ENCODE peak calls at places on chromosomes 1 and 21, in seven cellular contexts. C is transverse colon, Q is heart left ventricle, Y is body of pancreas, E is IMR-90, X is ovary, U is prostate gland. M is an unnamed sample.
A peak's percentile ranks its signal among the peaks of the same experiment; 100 is the strongest.

GRCh38 chr1:32903991-32904776 is 3.0 kb upstream of the TMEM54 start:
- DNase-seq in C (peak; percentile 86), Q (no peak), Y (peak; percentile 75), E (no peak), X (peak; percentile 17), U (no peak), M (no peak)

GRCh38 chr1:9561429-9561828 is 22.2 kb downstream of the SLC25A33 start:
- DNase-seq in C (peak; percentile 45), Q (no peak), Y (peak; percentile 43), E (peak; percentile 92), X (no peak), U (peak; percentile 34), M (peak; percentile 23)

GRCh38 chr1:79478728-79479373 is 472.3 kb upstream of the ADGRL4 start:
- DNase-seq in C (no peak), Q (no peak), Y (no peak), E (no peak), X (no peak), U (no peak), M (no peak)

GRCh38 chr1:145995964-145996432 is 381 bp downstream of the TXNIP start:
- DNase-seq in C (no peak), Q (no peak), Y (no peak), E (no peak), X (no peak), U (no peak), M (peak; percentile 31)

GRCh38 chr21:41929248-41929647 is 24.6 kb downstream of the C2CD2 start:
- DNase-seq in C (no peak), Q (no peak), Y (no peak), E (no peak), X (no peak), U (no peak), M (no peak)

GRCh38 chr1:221416723-221417122 is 325.2 kb downstream of the DUSP10 start:
- DNase-seq in C (no peak), Q (no peak), Y (no peak), E (no peak), X (no peak), U (no peak), M (no peak)

GRCh38 chr1:206449566-206449965 is 20.7 kb upstream of the IKBKE start:
- DNase-seq in C (no peak), Q (no peak), Y (no peak), E (peak; percentile 64), X (no peak), U (no peak), M (no peak)

GRCh38 chr1:36160949-36161485 is 5.1 kb downstream of the MAP7D1 start:
- DNase-seq in C (peak; percentile 65), Q (peak; percentile 80), Y (no peak), E (peak; percentile 71), X (peak; percentile 78), U (no peak), M (peak; percentile 63)

GRCh38 chr1:71232166-71232763 is 151.4 kb upstream of the ZRANB2 start:
- DNase-seq in C (no peak), Q (no peak), Y (no peak), E (no peak), X (peak; percentile 52), U (no peak), M (peak; percentile 13)

GRCh38 chr1:110477041-110477440 is 26.1 kb downstream of the PROK1 start:
- DNase-seq in C (no peak), Q (no peak), Y (no peak), E (peak; percentile 87), X (no peak), U (no peak), M (no peak)

GRCh38 chr1:179953974-179954493 is 576 bp upstream of the CEP350 start:
- DNase-seq in C (peak; percentile 38), Q (no peak), Y (no peak), E (peak; percentile 51), X (no peak), U (no peak), M (peak; percentile 26)

GRCh38 chr1:168285971-168286628 is 5.4 kb downstream of the TBX19 start:
- DNase-seq in C (no peak), Q (no peak), Y (no peak), E (no peak), X (no peak), U (no peak), M (no peak)

GRCh38 chr1:8765253-8765652 is 52.2 kb downstream of the RERE start:
- DNase-seq in C (peak; percentile 19), Q (no peak), Y (no peak), E (no peak), X (no peak), U (no peak), M (no peak)

GRCh38 chr1:9422321-9422720 is 116.9 kb upstream of the SLC25A33 start:
- DNase-seq in C (no peak), Q (no peak), Y (no peak), E (no peak), X (no peak), U (no peak), M (no peak)

GRCh38 chr1:90391116-90391515 is 326.0 kb downstream of the BARHL2 start:
- DNase-seq in C (no peak), Q (no peak), Y (no peak), E (peak; percentile 26), X (no peak), U (no peak), M (no peak)

GRCh38 chr1:84406209-84406917 is 8.1 kb downstream of the DNASE2B start:
- DNase-seq in C (peak; percentile 37), Q (no peak), Y (no peak), E (peak; percentile 46), X (no peak), U (no peak), M (no peak)

GRCh38 chr21:46160563-46161179 is 5.3 kb upstream of the FTCD start:
- DNase-seq in C (peak; percentile 5), Q (no peak), Y (no peak), E (no peak), X (peak; percentile 34), U (no peak), M (no peak)

GRCh38 chr1:54645806-54646676 is 4.5 kb downstream of the MROH7 start:
- DNase-seq in C (peak; percentile 33), Q (peak; percentile 62), Y (no peak), E (peak; percentile 13), X (peak; percentile 57), U (peak; percentile 8), M (peak; percentile 34)

GRCh38 chr21:37145635-37146111 is 72.6 kb downstream of the TTC3 start:
- DNase-seq in C (no peak), Q (no peak), Y (no peak), E (peak; percentile 76), X (no peak), U (no peak), M (no peak)

GRCh38 chr1:36351222-36351977 is 28.0 kb upstream of the EVA1B start:
- DNase-seq in C (no peak), Q (no peak), Y (no peak), E (peak; percentile 86), X (no peak), U (no peak), M (no peak)

GRCh38 chr1:187038789-187039188 is 210.0 kb downstream of the PLA2G4A start:
- DNase-seq in C (no peak), Q (no peak), Y (no peak), E (peak; percentile 61), X (no peak), U (no peak), M (no peak)

GRCh38 chr1:215704089-215704860 is 137.2 kb downstream of the KCTD3 start:
- DNase-seq in C (no peak), Q (no peak), Y (no peak), E (peak; percentile 66), X (no peak), U (no peak), M (no peak)

GRCh38 chr1:67367370-67368345 is 60.0 kb downstream of the IL12RB2 start:
- DNase-seq in C (peak; percentile 14), Q (peak; percentile 70), Y (peak; percentile 53), E (peak; percentile 14), X (peak; percentile 82), U (no peak), M (peak; percentile 21)

DNA sequence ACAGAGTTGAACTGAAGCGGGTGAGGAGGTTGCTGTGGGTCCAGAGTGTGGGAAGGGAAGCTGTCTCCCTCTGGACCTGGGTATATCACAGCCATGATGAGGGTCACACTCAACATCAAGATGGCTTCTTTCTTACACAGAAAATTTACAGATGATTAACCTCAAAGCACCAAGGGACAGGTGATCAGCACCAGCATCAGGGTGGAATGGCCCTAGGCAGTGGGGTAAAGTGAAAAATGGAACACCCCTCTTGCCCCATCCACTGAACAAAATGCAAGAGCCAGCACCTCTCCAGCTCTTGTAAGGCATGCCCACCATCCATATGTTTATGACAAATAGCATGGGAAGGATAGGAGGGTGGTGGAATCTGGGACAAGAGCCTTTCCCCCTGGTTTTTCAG is 40.3 kb downstream of the HSD3B1 start:
- DNase-seq in C (no peak), Q (no peak), Y (no peak), E (no peak), X (no peak), U (no peak), M (no peak)
- H3K27ac ChIP-seq in C (no peak overlapping the region), Q (no peak overlapping the region), Y (no peak overlapping the region), E (no peak overlapping the region), X (no peak overlapping the region), U (no peak overlapping the region), M (no peak overlapping the region)

DNA sequence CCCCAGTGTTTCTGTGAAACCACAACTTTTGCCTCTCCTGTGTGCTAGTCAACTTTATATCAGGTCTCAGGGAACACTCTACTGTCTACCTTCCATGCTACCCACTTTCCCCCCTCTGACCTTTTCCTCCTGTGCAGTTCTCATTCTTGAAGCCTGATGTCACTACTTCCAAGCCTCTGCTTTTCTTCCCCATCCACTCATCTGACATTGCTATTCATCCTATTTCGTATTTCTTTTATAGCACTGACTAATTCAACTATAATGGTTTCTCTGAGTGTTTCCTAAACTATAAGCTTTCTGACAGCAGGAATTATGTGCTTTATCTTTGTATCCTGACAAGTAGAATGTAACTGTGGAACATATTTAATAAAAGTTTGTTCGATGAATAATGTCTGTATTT is 18.2 kb upstream of the DPH5 start:
- DNase-seq in C (no peak), Q (no peak), Y (no peak), E (peak; percentile 70), X (no peak), U (no peak), M (no peak)
- TF ChIP-seq CTCF in C (no peak), Q (no peak), Y (no peak), E (no peak), X (no peak), U (no peak), M (no peak)

DNA sequence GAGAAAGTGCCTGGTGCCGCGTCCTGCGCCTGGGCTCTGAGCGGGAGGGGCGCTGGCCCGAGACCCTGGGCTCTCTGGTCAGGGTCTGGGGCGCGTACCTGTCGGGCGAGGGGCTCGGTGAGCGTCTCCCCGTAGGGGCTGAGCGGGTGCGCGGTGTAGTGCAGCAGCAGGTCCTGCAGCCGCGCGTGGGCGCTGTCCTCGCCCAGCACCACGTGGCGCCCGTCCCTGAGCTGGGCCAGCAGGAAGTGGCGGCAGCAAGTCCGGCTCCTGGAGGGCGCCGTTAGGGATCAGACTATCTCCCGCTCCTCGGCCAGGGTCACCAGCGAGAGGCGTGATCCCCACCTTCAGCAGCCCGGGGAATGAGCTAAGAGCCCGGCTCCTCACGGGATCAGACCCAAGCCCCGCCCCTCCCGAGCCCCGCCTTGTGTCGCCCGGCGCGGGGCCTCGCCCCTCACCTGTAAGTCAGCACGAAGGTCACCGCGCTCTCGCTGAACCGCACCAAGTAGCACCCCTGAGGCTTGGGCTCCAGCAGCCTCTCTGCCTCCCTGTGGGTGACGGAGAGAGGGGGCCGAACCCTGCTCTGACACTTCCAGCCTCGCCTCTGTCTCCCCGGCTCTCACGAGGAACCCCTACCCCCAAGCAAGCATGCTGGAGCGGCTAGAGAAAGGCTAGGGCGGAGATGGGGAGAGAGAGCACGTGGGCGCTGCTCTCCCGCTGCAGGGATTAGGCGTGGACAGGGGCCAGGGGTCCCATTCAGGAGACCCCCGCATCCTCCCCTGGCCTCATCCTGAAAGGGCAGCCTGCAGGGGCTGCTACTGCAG is 2.7 kb downstream of the SH2D2A start:
- DNase-seq in C (peak; percentile 82), Q (peak; percentile 74), Y (peak; percentile 63), E (peak; percentile 33), X (peak; percentile 77), U (peak; percentile 36), M (peak; percentile 70)
- TF ChIP-seq POLR2A in C (peak; percentile 21), Q (no peak), Y (no peak), E (no peak), X (no peak), U (no peak), M (no peak)

GRCh38 chr21:28923439-28923975 is 69.2 kb downstream of the LTN1 start:
- DNase-seq in C (no peak), Q (no peak), Y (no peak), E (no peak), X (no peak), U (no peak), M (no peak)
- H3K27ac ChIP-seq in C (no peak overlapping the region), Q (no peak overlapping the region), Y (no peak overlapping the region), E (no peak overlapping the region), X (no peak overlapping the region), U (no peak overlapping the region), M (no peak overlapping the region)